ENCODE peak calls at places on chromosomes 1 and 21, in seven cellular contexts. U is H9, F is mesendoderm, T is IMR-90, Z is mesenchymal stem cell, X is H1, J is trophoblast cell. P is an unnamed sample.

GRCh38 chr1:167805041-167805556 is 83.3 kb downstream of the MPZL1 start:
- DNase-seq in Z (no peak), J (no peak), F (no peak), T (no peak), U (no peak), X (no peak), P (no peak)

GRCh38 chr1:40096977-40097782 is at the start of gene PPT1:
- DNase-seq in Z (peak; percentile 70), X (peak; percentile 51), J (peak; percentile 76), F (peak; percentile 84), U (peak; percentile 88), T (peak; percentile 55), P (peak; percentile 66)

GRCh38 chr1:6491480-6491962 is at the start of gene PLEKHG5:
- DNase-seq in J (peak; percentile 40), T (peak; percentile 86), F (peak; percentile 90), Z (peak; percentile 78), U (peak; percentile 71), X (peak; percentile 59), P (no peak)

GRCh38 chr1:74340656-74341055 is 105.5 kb downstream of the TNNI3K start:
- DNase-seq in X (no peak), T (no peak), U (no peak), F (no peak), J (no peak), Z (no peak), P (peak; percentile 35)

GRCh38 chr21:28207776-28208175 is 784.9 kb downstream of the LTN1 start:
- DNase-seq in J (no peak), Z (peak; percentile 42), X (no peak), U (no peak), F (no peak), T (peak; percentile 83), P (no peak)

GRCh38 chr21:42400525-42400924 is 3.2 kb upstream of the UBASH3A start:
- DNase-seq in J (no peak), Z (peak; percentile 1), U (no peak), T (peak; percentile 11), F (peak; percentile 37), X (no peak), P (no peak)

GRCh38 chr1:36068866-36069265 is 15.0 kb upstream of the TEKT2 start:
- DNase-seq in J (peak; percentile 97), T (no peak), Z (no peak), X (no peak), U (no peak), F (peak; percentile 87), P (no peak)

GRCh38 chr1:56617141-56617540 is 28.0 kb upstream of the PRKAA2 start:
- DNase-seq in X (no peak), J (no peak), Z (peak; percentile 61), F (no peak), T (peak; percentile 79), U (no peak), P (peak; percentile 11)

GRCh38 chr1:210144736-210145135 is 87.9 kb upstream of the SERTAD4 start:
- DNase-seq in Z (no peak), J (no peak), T (no peak), F (peak; percentile 42), U (no peak), X (no peak), P (no peak)

GRCh38 chr1:183096889-183097288 is 73.7 kb downstream of the LAMC1 start:
- DNase-seq in Z (peak; percentile 90), F (no peak), J (no peak), X (no peak), U (no peak), T (peak; percentile 93), P (no peak)

GRCh38 chr1:196723325-196724185 is 51.1 kb upstream of the CFHR3 start:
- DNase-seq in X (peak; percentile 53), Z (peak; percentile 26), J (peak; percentile 82), T (peak; percentile 23), U (peak; percentile 88), F (peak; percentile 88), P (peak; percentile 51)

GRCh38 chr1:94322696-94323095 is 85.3 kb upstream of the ARHGAP29 start:
- DNase-seq in F (peak; percentile 95), T (no peak), Z (no peak), J (no peak), X (no peak), U (no peak), P (no peak)

GRCh38 chr1:154972517-154973343 is 1.8 kb upstream of the CKS1B start:
- DNase-seq in X (peak; percentile 95), T (peak; percentile 95), Z (peak; percentile 97), F (peak; percentile 99), U (peak; percentile 98), J (peak; percentile 95), P (peak; percentile 73)

GRCh38 chr1:2914702-2915101 is 106.6 kb upstream of the ACTRT2 start:
- DNase-seq in T (no peak), Z (no peak), J (no peak), F (peak; percentile 12), X (no peak), U (no peak), P (no peak)

GRCh38 chr1:35894183-35894582 is 11.2 kb downstream of the AGO1 start:
- DNase-seq in Z (peak; percentile 41), T (peak; percentile 52), X (no peak), J (peak; percentile 51), F (peak; percentile 63), U (no peak), P (no peak)

GRCh38 chr1:43058056-43058455 is 99.4 kb upstream of the SLC2A1 start:
- DNase-seq in U (no peak), F (no peak), T (no peak), Z (no peak), X (no peak), J (no peak), P (no peak)

GRCh38 chr1:233794863-233795262 is 109.6 kb upstream of the SLC35F3 start:
- DNase-seq in J (no peak), Z (no peak), T (no peak), X (no peak), U (no peak), F (no peak), P (no peak)

DNA sequence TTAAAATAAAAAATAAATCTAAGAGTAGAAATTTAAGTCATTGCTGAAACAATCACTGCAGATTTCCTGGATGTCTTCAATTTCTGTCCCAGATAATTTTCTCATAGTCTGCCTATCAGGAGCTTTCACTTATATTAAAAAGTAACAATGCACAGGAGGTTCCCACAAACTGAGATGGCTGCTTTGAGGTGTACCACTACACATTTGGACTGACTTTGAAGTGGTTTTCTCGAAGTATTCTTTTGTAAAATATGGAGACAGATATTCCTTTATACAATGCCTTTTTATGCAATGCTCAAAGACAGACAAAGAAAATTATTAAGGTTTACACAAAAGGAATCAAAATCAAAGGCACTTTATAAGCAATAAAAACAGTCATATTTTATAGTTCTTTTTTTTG is 24.5 kb downstream of the TOR1AIP2 start:
- DNase-seq in J (no peak), F (no peak), X (no peak), U (no peak), T (no peak), Z (no peak), P (no peak)
- H2AK5ac ChIP-seq in J (no peak overlapping the region), F (no peak overlapping the region), X (no peak overlapping the region), U (no peak overlapping the region), T (no peak overlapping the region), Z (no peak overlapping the region), P (no peak overlapping the region)

GRCh38 chr1:59384443-59384842 is 87.5 kb downstream of the FGGY start:
- DNase-seq in F (peak; percentile 21), X (no peak), Z (no peak), T (no peak), U (no peak), J (no peak), P (no peak)
- H3K9ac ChIP-seq in F (no peak overlapping the region), X (no peak overlapping the region), Z (no peak overlapping the region), T (no peak overlapping the region), U (no peak overlapping the region), J (no peak overlapping the region), P (no peak overlapping the region)

DNA sequence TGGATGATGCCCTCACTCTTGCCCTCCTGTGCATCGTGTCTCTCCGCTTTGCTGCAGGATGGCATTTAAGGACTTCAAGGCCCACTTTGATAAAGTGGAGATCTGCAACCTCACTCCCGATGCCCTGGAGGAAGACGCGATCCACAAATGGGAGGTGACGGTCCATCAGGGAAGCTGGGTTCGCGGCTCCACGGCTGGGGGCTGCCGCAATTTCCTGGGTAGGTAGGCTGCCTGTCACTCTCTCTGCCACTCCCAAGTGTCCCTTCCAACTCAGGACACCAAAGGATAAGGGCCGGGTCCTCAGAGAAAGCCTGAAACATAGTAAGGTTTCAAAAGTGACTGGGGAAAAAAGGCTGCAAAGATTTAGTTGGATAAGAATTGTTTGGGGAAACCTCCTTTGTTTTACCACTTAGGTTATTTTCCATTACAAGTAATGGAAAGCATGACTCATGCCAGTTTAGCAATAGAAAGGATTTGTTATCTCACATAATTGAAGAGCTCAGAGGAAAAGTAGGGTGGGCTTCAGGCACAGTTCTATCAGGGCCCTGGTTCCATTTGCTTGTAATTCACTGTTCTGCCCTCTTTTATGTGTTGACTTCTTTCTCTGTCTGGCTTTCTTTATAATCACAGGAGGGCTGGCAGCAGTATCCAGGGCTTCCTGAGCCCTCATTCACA is 31.9 kb downstream of the CAPN9 start:
- DNase-seq in U (no peak), J (peak; percentile 27), F (peak; percentile 35), T (peak; percentile 28), Z (peak; percentile 59), X (no peak), P (no peak)
- H3K27ac ChIP-seq in U (no peak overlapping the region), J (no peak overlapping the region), F (no peak overlapping the region), T (no peak overlapping the region), Z (no peak overlapping the region), X (no peak overlapping the region), P (no peak overlapping the region)

GRCh38 chr1:53619088-53619810 is 119.7 kb downstream of the GLIS1 start:
- DNase-seq in J (no peak), T (no peak), F (no peak), X (no peak), U (peak; percentile 12), Z (no peak), P (no peak)

GRCh38 chr1:53616511-53616910 is 122.5 kb downstream of the GLIS1 start:
- DNase-seq in F (no peak), U (no peak), J (no peak), Z (no peak), X (no peak), T (no peak), P (no peak)

GRCh38 chr1:53618218-53619087 is 120.5 kb downstream of the GLIS1 start:
- DNase-seq in U (peak; percentile 4), Z (no peak), T (no peak), X (no peak), J (no peak), F (no peak), P (no peak)

GRCh38 chr1:53616927-53617326 is 122.0 kb downstream of the GLIS1 start:
- DNase-seq in Z (peak; percentile 4), F (peak; percentile 54), T (peak; percentile 26), J (no peak), U (peak; percentile 62), X (no peak), P (no peak)

DNA sequence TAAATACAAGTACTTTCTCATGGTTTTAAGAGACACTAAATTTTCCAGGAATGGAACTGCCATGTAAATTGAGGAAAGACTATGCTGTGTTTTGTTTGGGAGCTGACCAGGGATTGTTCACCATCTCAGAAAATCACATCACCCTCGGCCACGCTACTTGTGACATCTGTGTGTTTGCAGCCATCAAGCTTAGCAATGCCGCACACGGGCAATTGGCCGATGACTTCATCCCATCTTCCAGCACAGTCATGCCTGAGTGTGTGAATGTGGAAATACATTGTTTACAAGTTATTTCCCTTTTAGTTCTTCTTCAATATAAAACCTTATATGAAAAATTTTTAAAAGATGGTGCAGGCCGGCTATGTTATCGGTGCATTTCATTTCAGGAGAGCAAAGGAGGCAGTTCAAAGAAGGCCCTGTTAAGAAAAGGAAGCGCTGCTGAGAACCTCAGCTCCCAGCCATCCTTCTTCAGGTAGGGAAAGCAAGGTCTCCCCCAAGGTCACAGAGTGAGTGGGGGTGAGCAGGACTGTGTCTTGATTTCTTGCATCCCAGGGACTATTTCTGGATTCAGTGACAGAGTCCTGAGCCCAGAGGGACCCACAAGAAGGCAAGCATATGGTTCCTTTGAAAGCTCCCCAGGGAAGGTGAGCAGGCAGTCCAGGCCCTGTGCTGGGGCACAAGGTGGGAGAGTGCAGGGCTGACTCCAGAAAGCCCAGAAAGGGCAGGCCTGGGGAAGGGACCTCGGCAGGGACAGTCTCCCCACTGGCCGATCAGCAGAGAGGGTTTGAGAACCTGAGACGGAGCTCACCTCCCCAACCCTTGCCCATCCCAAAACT is 121.4 kb downstream of the GLIS1 start:
- DNase-seq in J (no peak), T (peak; percentile 94), U (peak; percentile 20), X (no peak), Z (peak; percentile 53), F (no peak), P (no peak)
- H2AK5ac ChIP-seq in J (no peak overlapping the region), T (peak overlapping the region; percentile 21), U (no peak overlapping the region), X (no peak overlapping the region), Z (no peak overlapping the region), F (no peak overlapping the region), P (peak overlapping the region; percentile 9)